ENCODE peak calls at places on chromosome 1, in six cellular contexts. V is GM23248, F is neural progenitor cell, G is MM.1S, Q is HCT116, E is SK-N-SH. U is an unnamed sample.

GRCh38 chr1:231628207-231628876 is 1.8 kb downstream of the DISC1 start:
- DNase-seq in V (peak), F (no peak), G (no peak), Q (no peak), E (no peak), U (peak)

GRCh38 chr1:193431265-193431977 is 245.0 kb upstream of the B3GALT2 start:
- DNase-seq in V (no peak), F (no peak), G (no peak), Q (no peak), E (no peak), U (peak)

GRCh38 chr1:70327306-70328076 is 27.0 kb downstream of the ANKRD13C start:
- DNase-seq in V (peak), F (no peak), G (no peak), Q (peak), E (no peak), U (peak)

GRCh38 chr1:209493584-209493983 is 89.9 kb upstream of the CAMK1G start:
- DNase-seq in V (no peak), F (no peak), G (no peak), Q (no peak), E (no peak), U (no peak)

GRCh38 chr1:83999316-83999819 is 436 bp upstream of the TTLL7 start:
- DNase-seq in V (peak), F (peak), G (peak), Q (peak), E (no peak), U (peak)

GRCh38 chr1:233241782-233242181 is 53.7 kb downstream of the PCNX2 start:
- DNase-seq in V (no peak), F (no peak), G (no peak), Q (no peak), E (no peak), U (no peak)

GRCh38 chr1:933603-933940 is 9.8 kb downstream of the SAMD11 start:
- DNase-seq in V (no peak), F (peak), G (no peak), Q (no peak), E (no peak), U (no peak)

GRCh38 chr1:238466459-238466858 is 575.7 kb upstream of the ZP4 start:
- DNase-seq in V (peak), F (no peak), G (no peak), Q (no peak), E (no peak), U (peak)

GRCh38 chr1:23951646-23952095 is 8.0 kb upstream of the PNRC2 start:
- DNase-seq in V (peak), F (no peak), G (no peak), Q (no peak), E (no peak), U (peak)

GRCh38 chr1:47703981-47704596 is 266.2 kb downstream of the FOXD2 start:
- DNase-seq in V (peak), F (no peak), G (no peak), Q (peak), E (no peak), U (peak)

GRCh38 chr1:90402893-90403849 is 313.9 kb downstream of the BARHL2 start:
- DNase-seq in V (peak), F (peak), G (no peak), Q (peak), E (peak), U (peak)

GRCh38 chr1:56561227-56562019 is 17.9 kb downstream of the PLPP3 start:
- DNase-seq in V (no peak), F (no peak), G (no peak), Q (no peak), E (no peak), U (no peak)

GRCh38 chr1:213281610-213282316 is 230.7 kb downstream of the RPS6KC1 start:
- DNase-seq in V (no peak), F (peak), G (no peak), Q (no peak), E (no peak), U (no peak)

GRCh38 chr1:172004671-172005070 is 163.4 kb downstream of the DNM3 start:
- DNase-seq in V (no peak), F (no peak), G (no peak), Q (no peak), E (no peak), U (no peak)

GRCh38 chr1:89890085-89890754 is 69.4 kb downstream of the LRRC8D start:
- DNase-seq in V (peak), F (no peak), G (no peak), Q (peak), E (no peak), U (peak)

GRCh38 chr1:81699234-81699633 is 101.5 kb upstream of the ADGRL2 start:
- DNase-seq in V (peak), F (peak), G (no peak), Q (no peak), E (no peak), U (peak)

GRCh38 chr1:214546886-214547641 is 4.3 kb downstream of the PTPN14 start:
- DNase-seq in V (no peak), F (no peak), G (no peak), Q (no peak), E (no peak), U (peak)

GRCh38 chr1:184684285-184685077 is 70.2 kb downstream of the EDEM3 start:
- DNase-seq in V (peak), F (no peak), G (no peak), Q (no peak), E (peak), U (no peak)

GRCh38 chr1:150009604-150010387 is 730 bp downstream of the OTUD7B start:
- DNase-seq in V (peak), F (peak), G (peak), Q (no peak), E (peak), U (peak)

GRCh38 chr1:76040327-76040868 is 34.1 kb upstream of the ST6GALNAC3 start:
- DNase-seq in V (no peak), F (peak), G (no peak), Q (no peak), E (no peak), U (no peak)

GRCh38 chr1:33045246-33045645 is 8.6 kb upstream of the AK2 start:
- DNase-seq in V (no peak), F (no peak), G (peak), Q (no peak), E (no peak), U (no peak)

GRCh38 chr1:240189386-240189989 is 97.8 kb downstream of the FMN2 start:
- DNase-seq in V (peak), F (peak), G (peak), Q (no peak), E (peak), U (peak)

GRCh38 chr1:205440476-205441317 is 15.1 kb downstream of the BLACAT1 start:
- DNase-seq in V (peak), F (peak), G (peak), Q (peak), E (no peak), U (peak)

GRCh38 chr1:8077602-8078001 is 51.5 kb upstream of the ERRFI1 start:
- DNase-seq in V (no peak), F (no peak), G (no peak), Q (no peak), E (no peak), U (no peak)

GRCh38 chr1:170221495-170221894 is 75.7 kb downstream of the NTMT2 start:
- DNase-seq in V (no peak), F (no peak), G (no peak), Q (no peak), E (no peak), U (no peak)

GRCh38 chr1:181482521-181483083 is 715 bp upstream of the CACNA1E start:
- DNase-seq in V (peak), F (peak), G (peak), Q (no peak), E (peak), U (no peak)

GRCh38 chr1:16078925-16079656 is 5.6 kb upstream of the FAM131C start:
- DNase-seq in V (peak), F (peak), G (peak), Q (no peak), E (peak), U (peak)

GRCh38 chr1:93021539-93022134 is 57.4 kb upstream of the MTF2 start:
- DNase-seq in V (peak), F (peak), G (peak), Q (peak), E (peak), U (peak)

GRCh38 chr1:17768651-17769241 is 13.6 kb downstream of the ACTL8 start:
- DNase-seq in V (peak), F (no peak), G (no peak), Q (no peak), E (no peak), U (peak)

GRCh38 chr1:177145102-177145779 is 19.3 kb downstream of the ASTN1 start:
- DNase-seq in V (no peak), F (no peak), G (no peak), Q (no peak), E (peak), U (no peak)

GRCh38 chr1:177137814-177138213 is 26.7 kb downstream of the ASTN1 start:
- DNase-seq in V (no peak), F (no peak), G (no peak), Q (no peak), E (no peak), U (no peak)

GRCh38 chr1:177142013-177142412 is 22.5 kb downstream of the ASTN1 start:
- DNase-seq in V (no peak), F (no peak), G (no peak), Q (no peak), E (no peak), U (no peak)

GRCh38 chr1:177138347-177138746 is 26.2 kb downstream of the ASTN1 start:
- DNase-seq in V (no peak), F (no peak), G (no peak), Q (no peak), E (no peak), U (no peak)

GRCh38 chr1:177142791-177143382 is 21.6 kb downstream of the ASTN1 start:
- DNase-seq in V (no peak), F (no peak), G (no peak), Q (no peak), E (no peak), U (no peak)
- H3K27ac ChIP-seq in V (no peak), F (no peak), G (no peak), Q (no peak), E (no peak), U (no peak)

DNA sequence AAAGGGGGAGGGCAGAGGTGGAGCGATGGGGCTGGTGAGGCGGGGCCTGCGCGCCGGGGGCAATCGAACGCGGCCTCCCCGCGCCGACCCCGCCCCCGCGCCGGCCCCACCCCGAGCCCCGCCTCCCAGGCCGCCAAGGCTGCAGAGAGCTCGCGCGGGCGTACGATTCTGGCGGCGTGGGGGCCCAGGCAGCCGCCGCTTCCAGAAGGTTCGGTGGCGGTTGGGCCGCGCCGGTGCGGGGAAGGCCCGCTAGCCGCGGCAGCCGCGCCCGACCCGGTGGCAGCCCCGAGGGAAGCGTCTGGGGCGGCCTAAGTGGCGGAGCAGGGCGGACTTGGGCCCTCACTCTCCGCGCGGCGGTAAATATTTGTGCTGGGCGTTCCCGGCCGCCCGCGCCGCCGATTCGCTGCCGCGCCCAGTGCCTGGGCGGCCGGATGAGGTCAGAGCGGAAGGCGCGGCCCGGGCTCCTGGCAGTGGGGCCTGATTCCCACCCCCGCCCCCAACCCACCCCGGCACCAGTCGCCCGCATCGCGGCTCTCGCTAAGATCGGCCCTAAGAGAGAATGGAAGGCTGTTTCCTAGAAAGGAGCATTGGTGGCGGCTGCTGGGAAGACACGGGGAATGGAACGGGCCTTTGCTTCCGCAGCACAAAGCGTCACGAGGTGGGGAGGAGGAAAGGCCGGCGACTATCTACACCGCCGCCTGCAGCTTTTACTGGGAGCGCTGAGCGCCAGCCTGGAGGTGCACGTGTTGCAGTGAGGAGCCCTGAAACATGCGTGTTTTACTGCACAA is at the start of gene ACOT7:
- DNase-seq in V (peak), F (peak), G (peak), Q (peak), E (peak), U (peak)
- H3K9ac ChIP-seq in V (peak), F (peak), G (peak), Q (peak), E (peak), U (peak)

GRCh38 chr1:161374373-161374772 is 6.7 kb upstream of the CFAP126 start:
- DNase-seq in V (peak), F (no peak), G (no peak), Q (no peak), E (peak), U (peak)
- TF ChIP-seq EZH2phosphoT487 in V (no peak), F (no peak), G (no peak), Q (no peak), E (no peak), U (no peak)

DNA sequence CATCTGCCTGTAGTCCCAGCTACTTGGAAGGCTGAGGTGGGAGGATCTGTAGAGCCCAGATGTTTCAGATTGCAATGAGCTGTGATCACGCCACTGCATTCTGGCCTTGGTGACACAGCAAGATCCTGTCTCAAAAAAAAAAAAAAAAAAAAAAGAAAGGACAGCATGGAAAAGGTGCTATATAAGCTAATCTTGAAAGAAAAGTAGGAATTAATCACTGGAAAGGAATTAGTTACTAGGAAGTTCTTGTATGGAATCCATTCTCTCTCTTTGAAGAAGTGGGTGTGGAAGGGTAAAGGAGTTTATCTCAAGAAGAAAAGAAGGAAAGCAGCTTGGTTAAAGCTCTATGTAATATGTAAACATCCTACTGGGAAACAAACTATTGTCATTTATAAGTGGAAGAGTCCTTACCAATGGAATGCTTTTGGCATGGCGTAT is 339.2 kb downstream of the DPYD start:
- DNase-seq in V (peak), F (peak), G (no peak), Q (no peak), E (no peak), U (peak)
- H3K27ac ChIP-seq in V (peak), F (no peak), G (no peak), Q (no peak), E (no peak), U (no peak)

DNA sequence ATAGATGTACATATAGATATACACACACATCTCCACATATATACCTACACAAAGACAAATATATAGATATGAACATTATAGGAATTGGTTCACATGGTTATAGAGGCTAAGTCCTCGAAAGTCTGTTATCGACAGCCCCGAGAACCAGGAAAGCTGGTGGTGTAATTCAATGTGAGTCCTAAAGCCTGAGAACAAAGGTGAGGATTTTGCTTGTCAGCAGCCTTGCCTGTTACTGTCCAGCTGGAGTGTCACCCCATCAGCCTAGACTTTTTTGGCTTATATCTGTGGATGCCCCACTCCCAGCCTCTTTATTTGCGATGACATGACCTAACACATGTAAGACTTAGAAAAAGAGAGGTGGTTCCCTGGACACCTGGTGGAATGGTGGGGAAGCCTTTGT is 97.0 kb downstream of the GIPC2 start:
- DNase-seq in V (no peak), F (no peak), G (no peak), Q (no peak), E (no peak), U (no peak)
- H3K9ac ChIP-seq in V (no peak), F (no peak), G (no peak), Q (no peak), E (no peak), U (no peak)

GRCh38 chr1:202857136-202857610 is 31.8 kb downstream of the RABIF start:
- DNase-seq in V (no peak), F (no peak), G (no peak), Q (no peak), E (no peak), U (no peak)

GRCh38 chr1:202860744-202861419 is 28.1 kb downstream of the RABIF start:
- DNase-seq in V (peak), F (peak), G (no peak), Q (peak), E (peak), U (peak)

GRCh38 chr1:202856034-202856433 is 32.9 kb downstream of the RABIF start:
- DNase-seq in V (no peak), F (no peak), G (no peak), Q (no peak), E (no peak), U (no peak)

GRCh38 chr1:202858789-202859414 is 30.0 kb downstream of the RABIF start:
- DNase-seq in V (peak), F (no peak), G (no peak), Q (no peak), E (no peak), U (no peak)

GRCh38 chr1:202858306-202858705 is 30.6 kb downstream of the RABIF start:
- DNase-seq in V (peak), F (no peak), G (no peak), Q (no peak), E (no peak), U (no peak)
- TF ChIP-seq EZH2phosphoT487 in V (no peak), F (no peak), G (no peak), Q (no peak), E (no peak), U (no peak)

GRCh38 chr1:30658014-30658336 is 65.4 kb downstream of the MATN1 start:
- DNase-seq in V (no peak), F (no peak), G (no peak), Q (no peak), E (no peak), U (no peak)

GRCh38 chr1:30657131-30658013 is 66.0 kb downstream of the MATN1 start:
- DNase-seq in V (no peak), F (no peak), G (no peak), Q (peak), E (no peak), U (peak)

GRCh38 chr1:30655672-30656071 is 67.7 kb downstream of the MATN1 start:
- DNase-seq in V (no peak), F (no peak), G (no peak), Q (no peak), E (no peak), U (no peak)

GRCh38 chr1:30654188-30654587 is 69.2 kb downstream of the MATN1 start:
- DNase-seq in V (no peak), F (no peak), G (no peak), Q (no peak), E (no peak), U (no peak)

GRCh38 chr1:30656171-30656940 is 67.0 kb downstream of the MATN1 start:
- DNase-seq in V (no peak), F (no peak), G (no peak), Q (no peak), E (no peak), U (no peak)
- H3K27ac ChIP-seq in V (no peak), F (no peak), G (no peak), Q (no peak), E (no peak), U (no peak)

U was measured in PC-3.